ENCODE peak calls at places on chromosomes 4 and X, in four cellular contexts. One of them, this sample, is unnamed.
A peak's percentile ranks its signal among the peaks of the same experiment; 100 is the strongest.

GRCh38 chr4:25313194-25313895 is 771 bp downstream of the ZCCHC4 start:
- DNase-seq in HepG2: peak; percentile 25
- DNase-seq in GM12878: no peak
- DNase-seq in H1: no peak
- DNase-seq in this sample: no peak

GRCh38 chr4:69032847-69033638 is 63.2 kb upstream of the UGT2B7 start:
- DNase-seq in HepG2: peak; percentile 72
- DNase-seq in GM12878: no peak
- DNase-seq in H1: no peak
- DNase-seq in this sample: no peak

GRCh38 chr4:633406-633805 is 8.0 kb downstream of the PDE6B start:
- DNase-seq in HepG2: no peak
- DNase-seq in GM12878: no peak
- DNase-seq in H1: no peak
- DNase-seq in this sample: no peak

GRCh38 chrX:142040906-142041305 is 137.2 kb downstream of the MAGEC1 start:
- DNase-seq in HepG2: no peak
- DNase-seq in GM12878: no peak
- DNase-seq in H1: no peak
- DNase-seq in this sample: no peak

GRCh38 chrX:101078716-101079115 is at the start of gene TMEM35A:
- DNase-seq in HepG2: no peak
- DNase-seq in GM12878: no peak
- DNase-seq in H1: peak; percentile 49
- DNase-seq in this sample: no peak

GRCh38 chrX:24301060-24301459 is 12.8 kb downstream of the SUPT20HL2 start:
- DNase-seq in HepG2: no peak
- DNase-seq in GM12878: no peak
- DNase-seq in H1: no peak
- DNase-seq in this sample: no peak

GRCh38 chr4:128635141-128635911 is 174.2 kb upstream of the JADE1 start:
- DNase-seq in HepG2: peak; percentile 15
- DNase-seq in GM12878: no peak
- DNase-seq in H1: peak; percentile 42
- DNase-seq in this sample: peak; percentile 73

GRCh38 chr4:7101692-7102515 is 34.0 kb upstream of the GRPEL1 start:
- DNase-seq in HepG2: peak; percentile 52
- DNase-seq in GM12878: no peak
- DNase-seq in H1: peak; percentile 83
- DNase-seq in this sample: peak; percentile 71

GRCh38 chr4:138047290-138047689 is 194.9 kb downstream of the SLC7A11 start:
- DNase-seq in HepG2: no peak
- DNase-seq in GM12878: no peak
- DNase-seq in H1: no peak
- DNase-seq in this sample: no peak

GRCh38 chr4:67288964-67289363 is 256.3 kb downstream of the CENPC start:
- DNase-seq in HepG2: peak; percentile 14
- DNase-seq in GM12878: no peak
- DNase-seq in H1: peak; percentile 75
- DNase-seq in this sample: peak; percentile 21

GRCh38 chrX:69031181-69031580 is 134.1 kb downstream of the PJA1 start:
- DNase-seq in HepG2: peak; percentile 6
- DNase-seq in GM12878: no peak
- DNase-seq in H1: peak; percentile 45
- DNase-seq in this sample: no peak

GRCh38 chr4:165872443-165873297 is at the start of gene TLL1:
- DNase-seq in HepG2: no peak
- DNase-seq in GM12878: no peak
- DNase-seq in H1: no peak
- DNase-seq in this sample: no peak

GRCh38 chr4:137735561-137736104 is 203.3 kb upstream of the PCDH18 start:
- DNase-seq in HepG2: no peak
- DNase-seq in GM12878: no peak
- DNase-seq in H1: no peak
- DNase-seq in this sample: no peak

GRCh38 chrX:56766554-56767412 is 37.7 kb downstream of the NBDY start:
- DNase-seq in HepG2: no peak
- DNase-seq in GM12878: no peak
- DNase-seq in H1: peak; percentile 6
- DNase-seq in this sample: no peak

GRCh38 chr4:3465698-3466671 is 2.9 kb downstream of the DOK7 start:
- DNase-seq in HepG2: peak; percentile 31
- DNase-seq in GM12878: no peak
- DNase-seq in H1: no peak
- DNase-seq in this sample: peak; percentile 50

GRCh38 chr4:115042496-115042895 is 70.9 kb downstream of the NDST4 start:
- DNase-seq in HepG2: peak; percentile 4
- DNase-seq in GM12878: no peak
- DNase-seq in H1: no peak
- DNase-seq in this sample: no peak

GRCh38 chr4:10672379-10672778 is 12.2 kb downstream of the CLNK start:
- DNase-seq in HepG2: no peak
- DNase-seq in GM12878: no peak
- DNase-seq in H1: no peak
- DNase-seq in this sample: no peak

GRCh38 chr4:76758290-76758882 is 139.6 kb downstream of the SOWAHB start:
- DNase-seq in HepG2: peak; percentile 28
- DNase-seq in GM12878: no peak
- DNase-seq in H1: peak; percentile 55
- DNase-seq in this sample: peak; percentile 75

GRCh38 chr4:168076989-168077725 is 15.2 kb upstream of the ANXA10 start:
- DNase-seq in HepG2: peak; percentile 44
- DNase-seq in GM12878: peak; percentile 16
- DNase-seq in H1: peak; percentile 84
- DNase-seq in this sample: peak; percentile 50

GRCh38 chrX:45006002-45006800 is 133.2 kb downstream of the KDM6A start:
- DNase-seq in HepG2: no peak
- DNase-seq in GM12878: no peak
- DNase-seq in H1: no peak
- DNase-seq in this sample: no peak

DNA sequence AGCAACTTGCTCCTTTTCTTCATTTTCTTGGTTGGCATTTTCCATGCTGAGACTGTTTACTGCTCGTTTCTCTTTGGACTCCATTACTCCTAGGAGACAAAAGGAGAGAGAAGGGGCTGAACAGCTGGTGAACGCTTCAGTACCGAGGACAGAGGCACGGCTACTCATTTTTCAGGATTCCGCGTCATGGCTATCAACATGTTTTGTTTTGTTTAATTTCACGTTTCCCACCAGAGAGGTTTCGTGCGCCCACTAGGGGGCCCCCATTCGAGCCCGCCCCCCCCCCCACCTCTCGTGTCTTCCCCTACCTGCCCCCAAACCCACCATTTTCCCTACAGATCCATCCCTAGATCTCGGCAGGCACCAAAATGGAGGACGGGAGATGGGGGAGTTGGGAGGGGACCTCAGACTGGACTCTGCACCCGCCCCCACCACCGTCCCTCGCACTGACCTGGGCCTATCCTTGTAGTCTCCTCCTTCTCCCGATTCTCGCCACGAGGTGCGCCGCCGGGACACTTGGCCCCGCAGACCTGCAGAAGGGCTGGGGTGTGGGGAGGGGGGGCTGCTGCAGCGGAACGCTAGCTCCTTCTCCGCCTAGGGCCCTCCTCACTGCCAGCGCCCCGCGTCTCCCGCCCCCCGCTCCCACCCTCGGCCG is 653 bp downstream of the BEX1 start:
- DNase-seq in HepG2: peak; percentile 9
- DNase-seq in GM12878: no peak
- DNase-seq in H1: peak; percentile 61
- DNase-seq in this sample: no peak
- TF ChIP-seq BRCA1 in HepG2: no peak
- TF ChIP-seq BRCA1 in GM12878: no peak
- TF ChIP-seq BRCA1 in H1: no peak
- TF ChIP-seq BRCA1 in this sample: no peak

GRCh38 chr4:110619001-110619350 is 3.9 kb downstream of the PITX2 start:
- DNase-seq in HepG2: no peak
- DNase-seq in GM12878: no peak
- DNase-seq in H1: no peak
- DNase-seq in this sample: no peak

GRCh38 chr4:110620352-110621327 is 2.2 kb downstream of the PITX2 start:
- DNase-seq in HepG2: no peak
- DNase-seq in GM12878: no peak
- DNase-seq in H1: peak; percentile 85
- DNase-seq in this sample: no peak

GRCh38 chr4:110621328-110621812 is 1.5 kb downstream of the PITX2 start:
- DNase-seq in HepG2: no peak
- DNase-seq in GM12878: no peak
- DNase-seq in H1: no peak
- DNase-seq in this sample: no peak

GRCh38 chr4:110618091-110619000 is 4.5 kb downstream of the PITX2 start:
- DNase-seq in HepG2: no peak
- DNase-seq in GM12878: no peak
- DNase-seq in H1: peak; percentile 74
- DNase-seq in this sample: no peak

DNA sequence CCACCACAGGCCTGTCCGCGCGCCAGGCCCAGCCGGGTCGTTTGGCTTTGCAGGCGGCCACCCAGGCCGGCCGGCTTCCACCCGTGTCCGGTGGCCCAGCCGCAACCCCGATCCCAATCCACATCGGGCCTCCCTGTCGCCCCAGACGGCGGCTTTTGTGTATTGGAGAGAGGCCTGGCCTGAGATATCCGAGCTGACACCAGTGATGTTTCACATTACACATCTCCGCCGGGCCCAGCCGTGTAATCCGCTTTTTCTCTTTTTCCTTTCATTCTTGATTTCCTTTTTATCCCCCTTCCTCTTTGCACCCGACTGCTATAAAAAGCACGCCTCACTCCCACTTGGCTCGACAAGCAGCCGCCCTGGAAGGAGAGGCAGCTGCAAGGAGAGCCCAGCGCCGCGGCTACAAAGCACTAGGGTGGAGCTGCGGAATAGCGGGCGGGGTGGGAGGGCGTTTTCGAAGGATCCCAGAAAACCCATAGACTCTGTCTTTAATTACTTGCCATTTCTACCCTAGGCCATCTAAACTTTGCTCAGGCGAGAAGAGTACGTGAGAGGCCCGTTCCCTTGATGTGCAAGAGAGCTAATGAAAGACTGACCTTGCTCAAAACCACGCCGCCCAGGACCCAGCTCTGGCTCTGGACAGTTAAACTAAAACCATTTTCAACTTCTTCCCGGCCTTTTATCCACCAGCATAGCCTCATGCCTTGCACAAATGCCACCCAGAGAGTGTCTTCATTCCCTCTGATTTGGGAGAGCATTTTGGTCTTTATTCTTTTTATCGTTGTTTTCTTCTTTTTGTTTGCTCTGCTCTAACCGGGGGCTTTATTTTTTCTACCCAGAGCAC is 3.3 kb downstream of the PITX2 start:
- DNase-seq in HepG2: no peak
- DNase-seq in GM12878: no peak
- DNase-seq in H1: peak; percentile 71
- DNase-seq in this sample: no peak
- TF ChIP-seq BRCA1 in HepG2: no peak
- TF ChIP-seq BRCA1 in GM12878: no peak
- TF ChIP-seq BRCA1 in H1: no peak
- TF ChIP-seq BRCA1 in this sample: no peak

GRCh38 chrX:153523269-153523668 is 5.8 kb downstream of the ATP2B3 start:
- DNase-seq in HepG2: no peak
- DNase-seq in GM12878: no peak
- DNase-seq in H1: no peak
- DNase-seq in this sample: no peak
- TF ChIP-seq BRCA1 in HepG2: no peak
- TF ChIP-seq BRCA1 in GM12878: no peak
- TF ChIP-seq BRCA1 in H1: no peak
- TF ChIP-seq BRCA1 in this sample: no peak

GRCh38 chr4:139744232-139744631 is 78.6 kb downstream of the MGST2 start:
- DNase-seq in HepG2: no peak
- DNase-seq in GM12878: no peak
- DNase-seq in H1: no peak
- DNase-seq in this sample: no peak

GRCh38 chr4:139745111-139745639 is 79.6 kb downstream of the MGST2 start:
- DNase-seq in HepG2: no peak
- DNase-seq in GM12878: no peak
- DNase-seq in H1: peak; percentile 22
- DNase-seq in this sample: no peak

GRCh38 chr4:139749313-139749712 is 83.7 kb downstream of the MGST2 start:
- DNase-seq in HepG2: no peak
- DNase-seq in GM12878: no peak
- DNase-seq in H1: no peak
- DNase-seq in this sample: no peak

GRCh38 chr4:139743027-139743426 is 77.4 kb downstream of the MGST2 start:
- DNase-seq in HepG2: no peak
- DNase-seq in GM12878: no peak
- DNase-seq in H1: peak; percentile 28
- DNase-seq in this sample: no peak

DNA sequence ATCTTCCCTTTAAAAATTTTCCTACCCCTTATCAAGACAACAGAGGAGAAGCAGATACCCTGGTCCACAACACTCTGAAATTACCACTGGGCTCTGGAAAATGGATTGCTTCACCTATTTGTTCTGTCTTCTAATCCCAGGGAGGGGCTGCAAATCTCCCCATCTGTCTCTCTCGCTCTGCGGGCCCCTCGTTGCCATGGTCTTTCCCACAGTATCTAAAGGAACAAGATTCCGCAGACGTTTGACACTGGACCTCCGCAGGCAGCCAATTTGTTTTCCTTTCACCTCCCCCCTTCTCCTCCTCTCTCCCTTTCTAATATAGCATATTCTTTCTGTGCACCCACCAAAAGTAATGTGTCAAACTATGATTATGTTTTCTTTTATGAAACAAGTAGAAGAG is 80.8 kb downstream of the MGST2 start:
- DNase-seq in HepG2: no peak
- DNase-seq in GM12878: no peak
- DNase-seq in H1: peak; percentile 43
- DNase-seq in this sample: no peak
- TF ChIP-seq BRCA1 in HepG2: no peak
- TF ChIP-seq BRCA1 in GM12878: no peak
- TF ChIP-seq BRCA1 in H1: no peak
- TF ChIP-seq BRCA1 in this sample: no peak

GRCh38 chrX:72120798-72121197 is 10.9 kb downstream of the RTL5 start:
- DNase-seq in HepG2: no peak
- DNase-seq in GM12878: no peak
- DNase-seq in H1: no peak
- DNase-seq in this sample: no peak
- TF ChIP-seq BRCA1 in HepG2: no peak
- TF ChIP-seq BRCA1 in GM12878: no peak
- TF ChIP-seq BRCA1 in H1: no peak
- TF ChIP-seq BRCA1 in this sample: no peak

GRCh38 chr4:36990108-36990872 is 254.3 kb upstream of the NWD2 start:
- DNase-seq in HepG2: no peak
- DNase-seq in GM12878: no peak
- DNase-seq in H1: no peak
- DNase-seq in this sample: no peak
- TF ChIP-seq BRCA1 in HepG2: no peak
- TF ChIP-seq BRCA1 in GM12878: no peak
- TF ChIP-seq BRCA1 in H1: no peak
- TF ChIP-seq BRCA1 in this sample: no peak

This sample was measured in K562.